ENCODE peak calls at places on chromosomes 4 and X, in ten cellular contexts. I is Caco-2; R is mammary epithelial cell; C is stimulated activated CD8-positive, alpha-beta memory T cell treated with anti-CD3 and anti-CD28 coated beads, Interleukin-2, amount 100 ng/mL, for 48 hours; Q is activated naive CD8-positive, alpha-beta T cell treated with anti-CD3 and anti-CD28 coated beads, Interleukin-2, amount 50 U/mL, for 24 hours; L is cardiac muscle cell; V is hepatic stellate cell; Y is activated CD4-positive, alpha-beta T cell treated with anti-CD3 and anti-CD28 coated beads, Interleukin-2, amount 50 U/mL, for 48 hours; B is stimulated activated naive CD8-positive, alpha-beta T cell treated with anti-CD3 and anti-CD28 coated beads, Interleukin-15, Interleukin-2, amounts not matched to agents 100 U/mL and 50 U/mL, for 24 hours; J is right lobe of liver. G is an unnamed sample.
A peak's percentile ranks its signal among the peaks of the same experiment; 100 is the strongest.

GRCh38 chr4:169612869-169613859 is 781 bp upstream of the NEK1 start:
- DNase-seq in C (peak; percentile 25), V (peak; percentile 52), Y (peak; percentile 77), L (peak; percentile 77), J (peak; percentile 75), I (peak; percentile 71), R (peak; percentile 71), B (peak; percentile 71), Q (peak; percentile 73), G (peak; percentile 6)

GRCh38 chr4:122219356-122219755 is 67.2 kb downstream of the BLTP1 start:
- DNase-seq in Q (no peak), J (no peak), B (no peak), Y (no peak), I (no peak), V (no peak), C (no peak), L (no peak), R (no peak), G (no peak)

GRCh38 chrX:114065612-114066178 is 518.2 kb upstream of the HTR2C start:
- DNase-seq in Q (no peak), L (no peak), J (no peak), V (no peak), B (no peak), R (peak; percentile 6), I (no peak), Y (no peak), C (no peak), G (no peak)

GRCh38 chr4:182246401-182247205 is 3.4 kb downstream of the TENM3 start:
- DNase-seq in Q (no peak), C (no peak), Y (no peak), R (peak; percentile 86), J (no peak), I (no peak), V (no peak), B (no peak), L (peak; percentile 71), G (no peak)

GRCh38 chr4:72375050-72375736 is 193.8 kb downstream of the ADAMTS3 start:
- DNase-seq in V (no peak), I (no peak), Q (no peak), B (no peak), J (no peak), C (no peak), Y (no peak), L (no peak), R (peak; percentile 84), G (no peak)

GRCh38 chrX:12820737-12821136 is 29.5 kb downstream of the PRPS2 start:
- DNase-seq in J (no peak), Y (no peak), L (no peak), Q (no peak), R (no peak), I (no peak), C (no peak), B (no peak), V (no peak), G (no peak)

GRCh38 chr4:128854433-128854832 is 44.9 kb downstream of the JADE1 start:
- DNase-seq in J (no peak), L (no peak), R (no peak), C (no peak), V (no peak), Q (no peak), B (no peak), Y (no peak), I (no peak), G (no peak)

GRCh38 chrX:15315509-15315908 is at the start of gene ASB11:
- DNase-seq in V (no peak), J (no peak), L (no peak), Y (no peak), R (no peak), B (no peak), Q (no peak), C (no peak), I (no peak), G (no peak)

GRCh38 chr4:43864616-43865146 is 583.9 kb downstream of the KCTD8 start:
- DNase-seq in C (no peak), L (no peak), B (no peak), J (no peak), V (no peak), Y (no peak), Q (no peak), R (no peak), I (no peak), G (no peak)

GRCh38 chrX:27086221-27086620 is 376.9 kb downstream of the PPP4R3C start:
- DNase-seq in I (no peak), J (no peak), L (no peak), R (no peak), Q (no peak), V (no peak), Y (no peak), C (no peak), B (no peak), G (no peak)

GRCh38 chr4:130336585-130337217 is 1240.7 kb downstream of the C4orf33 start:
- DNase-seq in C (no peak), V (no peak), I (no peak), J (no peak), Y (no peak), B (no peak), L (peak; percentile 27), Q (no peak), R (no peak), G (no peak)

GRCh38 chrX:8364369-8365141 is 100.1 kb upstream of the VCX3B start:
- DNase-seq in V (no peak), I (peak; percentile 35), J (no peak), R (no peak), Q (peak; percentile 3), L (peak; percentile 63), B (peak; percentile 3), Y (no peak), C (no peak), G (no peak)

GRCh38 chr4:184375027-184375426 is 99.3 kb downstream of the IRF2 start:
- DNase-seq in L (no peak), R (peak; percentile 78), B (no peak), Q (no peak), J (no peak), Y (no peak), C (no peak), V (no peak), I (no peak), G (no peak)

GRCh38 chr4:147943159-147943638 is 211.3 kb downstream of the ARHGAP10 start:
- DNase-seq in Q (no peak), B (no peak), C (no peak), L (no peak), V (no peak), Y (no peak), J (no peak), I (no peak), R (no peak), G (no peak)

GRCh38 chrX:100424012-100424411 is 13.9 kb upstream of the PCDH19 start:
- DNase-seq in C (no peak), Q (no peak), R (no peak), I (peak; percentile 22), V (no peak), B (no peak), L (peak; percentile 54), J (no peak), Y (no peak), G (no peak)

GRCh38 chrX:108359811-108360602 is 78.2 kb downstream of the COL4A6 start:
- DNase-seq in Y (no peak), L (no peak), V (peak; percentile 1), Q (no peak), B (no peak), R (no peak), J (no peak), C (no peak), I (no peak), G (no peak)

GRCh38 chr4:1797861-1798529 is 4.9 kb downstream of the FGFR3 start:
- DNase-seq in Y (no peak), J (no peak), I (no peak), L (no peak), B (no peak), Q (no peak), V (no peak), C (no peak), R (no peak), G (no peak)

GRCh38 chr4:98565646-98566403 is 92.6 kb downstream of the TSPAN5 start:
- DNase-seq in V (no peak), Q (no peak), J (no peak), L (peak; percentile 32), Y (no peak), C (no peak), I (no peak), R (no peak), B (no peak), G (no peak)

GRCh38 chr4:28469886-28470285 is 1609.2 kb downstream of the STIM2 start:
- DNase-seq in C (no peak), Y (no peak), I (no peak), R (no peak), Q (no peak), V (no peak), J (no peak), L (no peak), B (no peak), G (no peak)

GRCh38 chr4:86160423-86160822 is 199.4 kb downstream of the MAPK10 start:
- DNase-seq in R (no peak), V (no peak), L (no peak), Q (no peak), C (no peak), B (no peak), I (no peak), Y (no peak), J (no peak), G (no peak)

GRCh38 chrX:118570209-118570608 is 74.6 kb downstream of the DOCK11 start:
- DNase-seq in Y (no peak), B (no peak), R (no peak), C (no peak), Q (no peak), J (no peak), V (no peak), L (no peak), I (no peak), G (no peak)

GRCh38 chr4:139917896-139918295 is 236.1 kb downstream of the MAML3 start:
- DNase-seq in L (no peak), Y (no peak), I (no peak), B (no peak), Q (no peak), V (no peak), C (no peak), R (no peak), J (no peak), G (no peak)

GRCh38 chr4:112938461-112939058 is 110.9 kb upstream of the ANK2 start:
- DNase-seq in J (no peak), Y (no peak), L (peak; percentile 19), R (peak; percentile 31), C (no peak), Q (no peak), V (peak; percentile 21), B (no peak), I (no peak), G (no peak)

GRCh38 chr4:153792007-153792892 is 3.4 kb upstream of the SFRP2 start:
- DNase-seq in V (no peak), L (peak; percentile 80), J (peak; percentile 57), C (no peak), R (peak; percentile 67), Y (peak; percentile 77), Q (peak; percentile 73), I (no peak), B (peak; percentile 79), G (no peak)

GRCh38 chrX:26653050-26653449 is 437.1 kb downstream of the MAGEB5 start:
- DNase-seq in L (no peak), C (no peak), V (no peak), Q (no peak), J (no peak), Y (no peak), R (no peak), I (no peak), B (no peak), G (no peak)

GRCh38 chr4:168852387-168852786 is 157.7 kb downstream of the CBR4 start:
- DNase-seq in Q (no peak), L (no peak), V (no peak), B (no peak), J (no peak), Y (no peak), C (no peak), I (no peak), R (no peak), G (no peak)

GRCh38 chr4:122309988-122310626 is 68.7 kb upstream of the ADAD1 start:
- DNase-seq in I (no peak), L (no peak), Y (no peak), V (no peak), Q (no peak), B (no peak), C (no peak), R (no peak), J (no peak), G (no peak)

GRCh38 chr4:167117273-167117672 is 117.0 kb downstream of the SPOCK3 start:
- DNase-seq in L (no peak), J (no peak), B (no peak), I (no peak), R (peak; percentile 81), Q (no peak), Y (no peak), C (no peak), V (no peak), G (no peak)